ENCODE peak calls at places on chromosomes 1 and 21, in six cellular contexts. O is bronchial epithelial cell, I is heart left ventricle, C is K562, X is prostate gland, Y is GM23338. E is an unnamed sample.

GRCh38 chr21:38850277-38850951 is 44.7 kb downstream of the ETS2 start:
- DNase-seq in O (no peak), I (no peak), C (no peak), X (no peak), Y (no peak), E (no peak)

GRCh38 chr1:239276051-239276450 is 110.3 kb upstream of the CHRM3 start:
- DNase-seq in O (no peak), I (no peak), C (no peak), X (no peak), Y (no peak), E (no peak)

GRCh38 chr1:150974580-150975478 is at the start of gene CERS2:
- DNase-seq in O (peak; percentile 36), I (peak; percentile 88), C (peak; percentile 83), X (peak; percentile 77), Y (peak; percentile 87), E (peak; percentile 91)

GRCh38 chr1:172117800-172118199 is 276.5 kb downstream of the DNM3 start:
- DNase-seq in O (no peak), I (no peak), C (no peak), X (no peak), Y (no peak), E (no peak)

GRCh38 chr1:152461544-152461943 is 47.5 kb upstream of the CRNN start:
- DNase-seq in O (peak; percentile 63), I (peak; percentile 35), C (peak; percentile 19), X (peak; percentile 23), Y (peak; percentile 84), E (peak; percentile 66)

GRCh38 chr1:157390646-157391045 is 161.7 kb downstream of the FCRL5 start:
- DNase-seq in O (peak; percentile 80), I (no peak), C (no peak), X (no peak), Y (no peak), E (no peak)

GRCh38 chr21:43829575-43830119 is 35.4 kb upstream of the AGPAT3 start:
- DNase-seq in O (no peak), I (no peak), C (no peak), X (no peak), Y (peak; percentile 41), E (no peak)

GRCh38 chr1:12336436-12336835 is 106.6 kb downstream of the VPS13D start:
- DNase-seq in O (no peak), I (no peak), C (no peak), X (no peak), Y (no peak), E (no peak)

GRCh38 chr1:26357121-26357602 is 3.2 kb upstream of the CRYBG2 start:
- DNase-seq in O (peak; percentile 88), I (no peak), C (no peak), X (no peak), Y (no peak), E (no peak)

GRCh38 chr1:93919780-93920179 is 10.6 kb upstream of the GCLM start:
- DNase-seq in O (no peak), I (no peak), C (no peak), X (no peak), Y (peak; percentile 75), E (no peak)

GRCh38 chr1:59699227-59699847 is 115.4 kb upstream of the HOOK1 start:
- DNase-seq in O (peak; percentile 52), I (no peak), C (peak; percentile 58), X (no peak), Y (peak; percentile 73), E (no peak)

GRCh38 chr1:29547300-29547699 is 311.0 kb downstream of the PTPRU start:
- DNase-seq in O (no peak), I (no peak), C (no peak), X (no peak), Y (no peak), E (no peak)

GRCh38 chr1:56644064-56644940 is 812 bp upstream of the PRKAA2 start:
- DNase-seq in O (peak; percentile 19), I (no peak), C (no peak), X (no peak), Y (no peak), E (no peak)

GRCh38 chr1:206661161-206661820 is 23.4 kb upstream of the MAPKAPK2 start:
- DNase-seq in O (no peak), I (no peak), C (no peak), X (no peak), Y (peak; percentile 17), E (no peak)
- TF ChIP-seq CTCF in O (no peak), I (no peak), C (no peak), X (no peak), Y (no peak), E (no peak)

DNA sequence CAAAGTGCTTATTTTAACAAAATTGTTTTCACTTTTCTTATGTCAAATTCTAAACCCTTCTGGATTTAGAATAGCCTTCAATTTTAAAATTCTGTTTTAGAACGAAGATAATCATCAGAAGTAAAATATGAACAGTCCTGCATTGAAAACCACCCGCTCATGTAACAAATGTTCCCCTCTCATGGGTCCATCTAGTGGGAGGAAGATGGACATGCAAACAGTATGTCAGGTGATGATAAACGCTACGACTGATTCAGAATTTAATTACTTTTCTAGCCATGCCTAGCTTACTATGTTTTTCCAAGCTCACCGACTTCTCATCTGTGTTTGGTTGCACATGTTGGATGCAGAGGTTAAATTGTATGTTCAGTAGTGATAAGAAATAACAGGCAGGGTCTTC is 23.5 kb downstream of the SOD1 start:
- DNase-seq in O (no peak), I (no peak), C (no peak), X (no peak), Y (no peak), E (no peak)
- H3K36me3 ChIP-seq in O (peaks cover 10% of the 10 kb centered on the region), I (peaks cover 84% of the 10 kb centered on the region), C (peaks cover 94% of the 10 kb centered on the region), X (no peaks in the 10 kb centered on the region), Y (peaks cover 41% of the 10 kb centered on the region), E (peaks cover 64% of the 10 kb centered on the region)

DNA sequence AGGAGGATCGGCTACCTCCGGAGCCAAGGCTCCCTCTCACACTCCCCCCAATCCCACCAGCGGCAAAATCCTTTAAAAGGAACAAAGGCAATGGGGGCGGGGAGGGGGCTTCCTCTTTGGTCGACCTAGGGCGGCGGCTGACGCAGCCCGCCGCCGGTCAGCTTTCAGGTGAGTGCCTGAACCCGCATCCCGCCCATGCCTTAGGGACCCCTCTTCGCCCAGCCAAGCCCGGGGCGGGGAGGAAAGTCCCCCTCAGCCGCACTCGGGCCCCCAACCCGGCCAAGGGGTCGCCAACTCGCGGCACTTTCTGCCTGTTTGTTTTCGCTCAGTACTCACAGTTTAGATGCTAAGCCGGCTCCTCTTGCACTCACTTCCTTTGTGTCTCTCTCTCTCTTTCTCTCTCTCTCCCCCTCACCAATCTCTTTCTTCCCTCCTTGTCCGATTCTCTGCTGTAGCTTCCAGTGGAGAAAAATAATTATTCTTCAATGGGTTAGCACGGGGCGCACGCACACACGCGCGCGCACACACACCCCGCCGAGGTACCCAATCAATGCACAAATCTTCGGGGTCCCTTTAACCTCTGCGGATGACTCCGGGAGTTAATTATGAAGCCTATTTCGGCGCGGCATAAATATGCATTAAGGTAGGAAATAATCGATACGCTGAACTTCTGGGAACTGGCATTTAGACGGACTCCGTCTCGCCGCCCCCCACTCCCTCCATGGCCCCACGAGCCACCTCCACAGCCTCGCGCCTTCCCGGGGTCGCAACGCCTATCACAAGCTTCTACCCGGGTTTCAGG is at the start of gene BLACAT1:
- DNase-seq in O (no peak), I (no peak), C (no peak), X (no peak), Y (peak; percentile 72), E (no peak)
- H3K27me3 ChIP-seq in O (peaks cover 41% of the 10 kb centered on the region), I (peaks cover 93% of the 10 kb centered on the region), C (peaks cover 56% of the 10 kb centered on the region), X (peaks cover 44% of the 10 kb centered on the region), Y (peaks cover 44% of the 10 kb centered on the region), E (peaks cover 66% of the 10 kb centered on the region)

DNA sequence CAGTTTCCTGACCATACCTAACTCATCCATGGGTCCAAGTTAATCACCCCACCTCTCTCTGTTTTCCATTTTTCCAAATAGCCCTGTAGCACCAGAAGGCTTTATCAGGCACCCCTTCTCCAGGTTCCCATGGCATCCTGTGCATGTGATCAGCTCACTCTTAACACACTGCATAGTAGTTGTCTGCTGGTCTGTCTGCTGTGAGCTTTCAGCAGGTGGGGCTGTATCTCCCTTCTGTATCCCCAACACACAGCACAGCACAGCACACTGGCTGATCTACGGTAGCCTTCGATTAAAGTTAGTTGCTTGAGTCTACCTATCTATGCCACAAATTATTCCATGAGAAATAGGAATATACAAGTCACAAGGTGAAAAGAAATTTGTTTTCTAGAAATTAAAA is 54.3 kb upstream of the C1orf198 start:
- DNase-seq in O (no peak), I (no peak), C (no peak), X (no peak), Y (no peak), E (no peak)
- TF ChIP-seq CTCF in O (peak; percentile 4), I (no peak), C (peak; percentile 30), X (no peak), Y (peak; percentile 31), E (peak; percentile 24)

GRCh38 chr1:24384251-24385090 is 29.1 kb downstream of the STPG1 start:
- DNase-seq in O (peak; percentile 96), I (no peak), C (no peak), X (peak; percentile 71), Y (no peak), E (no peak)
- H3K36me3 ChIP-seq in O (peaks cover 3% of the 10 kb centered on the region), I (no peaks in the 10 kb centered on the region), C (no peaks in the 10 kb centered on the region), X (no peaks in the 10 kb centered on the region), Y (no peaks in the 10 kb centered on the region), E (no peaks in the 10 kb centered on the region)

GRCh38 chr1:208292913-208293312 is 48.7 kb upstream of the PLXNA2 start:
- DNase-seq in O (no peak), I (no peak), C (no peak), X (no peak), Y (no peak), E (no peak)
- H3K27me3 ChIP-seq in O (peaks cover 12% of the 10 kb centered on the region), I (peaks cover 21% of the 10 kb centered on the region), C (peaks cover 4% of the 10 kb centered on the region), X (no peaks in the 10 kb centered on the region), Y (no peaks in the 10 kb centered on the region), E (no peaks in the 10 kb centered on the region)

DNA sequence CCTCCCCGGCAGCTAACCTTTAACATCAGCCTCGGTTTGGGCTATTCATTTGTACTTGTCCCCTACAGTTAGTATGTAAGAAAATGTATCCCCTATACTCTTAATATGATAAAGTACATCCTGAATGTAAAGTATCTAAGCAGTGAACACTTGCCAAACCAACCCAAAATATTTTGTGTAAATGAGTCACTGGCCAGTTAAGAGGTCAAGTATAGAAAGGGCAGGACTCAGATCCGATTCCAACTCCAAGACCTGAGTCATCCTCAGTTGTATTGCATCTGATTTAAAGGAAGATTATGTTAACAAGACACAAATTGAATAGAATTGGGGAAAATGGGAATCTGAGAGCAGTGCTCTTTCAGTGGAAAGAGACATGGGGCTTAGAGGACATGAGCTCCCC is 84.4 kb downstream of the CD58 start:
- DNase-seq in O (peak; percentile 42), I (no peak), C (no peak), X (no peak), Y (no peak), E (no peak)
- TF ChIP-seq CTCF in O (no peak), I (no peak), C (no peak), X (no peak), Y (no peak), E (no peak)

DNA sequence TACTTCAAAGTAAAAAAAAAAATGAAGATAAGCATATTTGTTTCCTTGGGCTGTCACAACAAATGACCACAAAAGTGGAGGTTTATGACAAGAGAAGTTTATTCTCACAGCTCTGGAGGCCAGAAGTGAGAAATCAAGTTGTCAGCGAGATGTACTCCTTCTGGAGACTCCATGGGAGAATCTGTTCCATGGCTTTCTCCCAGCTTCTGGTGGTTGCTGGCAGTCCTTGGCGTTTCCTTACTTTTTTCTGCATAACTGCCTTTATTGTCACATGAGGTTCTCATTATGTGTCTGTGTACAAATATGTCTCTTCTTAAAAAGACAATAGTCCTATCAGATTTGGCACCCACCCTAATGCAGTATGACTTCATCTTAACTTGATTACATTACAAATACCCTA is 398.3 kb downstream of the KCNT2 start:
- DNase-seq in O (no peak), I (peak; percentile 20), C (no peak), X (no peak), Y (no peak), E (peak; percentile 34)
- H3K36me3 ChIP-seq in O (no peaks in the 10 kb centered on the region), I (no peaks in the 10 kb centered on the region), C (no peaks in the 10 kb centered on the region), X (no peaks in the 10 kb centered on the region), Y (no peaks in the 10 kb centered on the region), E (no peaks in the 10 kb centered on the region)